ENCODE peak calls at places on chromosomes 12 and 14, in four cellular contexts. J, R, U and Q are unnamed samples.

GRCh38 chr14:60133487-60133886 is 31.7 kb downstream of the DHRS7 start:
- DNase-seq in J (no peak), R (no peak), U (no peak), Q (no peak)

GRCh38 chr12:5432011-5432400 is at the start of gene NTF3:
- DNase-seq in J (no peak), R (peak; percentile 34), U (peak; percentile 13), Q (no peak)

GRCh38 chr14:94411638-94412037 is 23.2 kb upstream of the SERPINA1 start:
- DNase-seq in J (no peak), R (no peak), U (no peak), Q (no peak)

GRCh38 chr14:61950340-61950739 is 188.1 kb downstream of the SNAPC1 start:
- DNase-seq in J (no peak), R (no peak), U (no peak), Q (no peak)

GRCh38 chr14:73472182-73473114 is 14.1 kb upstream of the NUMB start:
- DNase-seq in J (peak; percentile 37), R (no peak), U (peak; percentile 48), Q (peak; percentile 66)

GRCh38 chr14:97380539-97380941 is 583.4 kb downstream of the VRK1 start:
- DNase-seq in J (peak; percentile 18), R (no peak), U (no peak), Q (no peak)

GRCh38 chr14:33588771-33589170 is 362.1 kb downstream of the EGLN3 start:
- DNase-seq in J (no peak), R (no peak), U (no peak), Q (no peak)

GRCh38 chr14:89401241-89401640 is 15.8 kb downstream of the FOXN3 start:
- DNase-seq in J (no peak), R (no peak), U (no peak), Q (no peak)

GRCh38 chr14:49861923-49862673 is 9.5 kb upstream of the NEMF start:
- DNase-seq in J (peak; percentile 76), R (peak; percentile 72), U (peak; percentile 82), Q (peak; percentile 96)